ENCODE peak calls at places on chromosome 4, in eight cellular contexts. Y is left cardiac atrium, G is AG04450, U is OCI-LY7, E is spleen, C is myocyte, A is HEK293T, L is DMS79. R is an unnamed sample.

GRCh38 chr4:81227968-81228367 is 12.9 kb upstream of the PRKG2 start:
- DNase-seq in U (no peak), E (no peak), G (no peak), L (no peak), A (no peak), C (no peak), Y (no peak), R (no peak)

GRCh38 chr4:39037491-39037825 is 5.2 kb upstream of the TMEM156 start:
- DNase-seq in C (peak; percentile 65), A (no peak), G (no peak), Y (no peak), L (no peak), U (peak; percentile 23), E (no peak), R (no peak)

GRCh38 chr4:168880811-168881595 is 129.1 kb downstream of the CBR4 start:
- DNase-seq in Y (no peak), G (no peak), C (no peak), A (no peak), L (no peak), E (no peak), U (no peak), R (no peak)

GRCh38 chr4:51866835-51867234 is 23.9 kb downstream of the DCUN1D4 start:
- DNase-seq in L (no peak), G (no peak), E (no peak), Y (no peak), U (no peak), A (no peak), C (no peak), R (no peak)

GRCh38 chr4:102760645-102761477 is at the start of gene MANBA:
- DNase-seq in U (peak; percentile 91), C (peak; percentile 88), A (peak; percentile 90), E (peak; percentile 99), Y (peak; percentile 87), G (no peak), L (peak; percentile 34), R (peak; percentile 83)

GRCh38 chr4:57023104-57023503 is 44.4 kb downstream of the POLR2B start:
- DNase-seq in U (no peak), C (peak; percentile 56), A (no peak), L (no peak), Y (no peak), G (peak; percentile 78), E (no peak), R (peak; percentile 36)

GRCh38 chr4:3708611-3709010 is 57.6 kb upstream of the ADRA2C start:
- DNase-seq in Y (no peak), G (no peak), L (no peak), E (peak; percentile 67), A (no peak), C (no peak), U (no peak), R (no peak)

GRCh38 chr4:60934896-60935295 is 265.2 kb upstream of the ADGRL3 start:
- DNase-seq in Y (no peak), A (no peak), L (no peak), G (no peak), C (no peak), E (no peak), U (no peak), R (no peak)

GRCh38 chr4:3287271-3287971 is 5.4 kb upstream of the RGS12 start:
- DNase-seq in C (no peak), A (no peak), Y (no peak), E (no peak), L (no peak), G (no peak), U (no peak), R (peak; percentile 2)

GRCh38 chr4:156888762-156889161 is 82.8 kb downstream of the PDGFC start:
- DNase-seq in E (no peak), G (no peak), C (peak; percentile 28), L (no peak), U (no peak), A (no peak), Y (no peak), R (no peak)

GRCh38 chr4:117466388-117466787 is 381.0 kb upstream of the TRAM1L1 start:
- DNase-seq in C (no peak), U (no peak), Y (no peak), L (no peak), A (no peak), E (no peak), G (no peak), R (no peak)

GRCh38 chr4:188399834-188400233 is 260.6 kb downstream of the TRIML1 start:
- DNase-seq in E (no peak), Y (no peak), U (no peak), G (no peak), L (no peak), C (no peak), A (no peak), R (no peak)

GRCh38 chr4:86294883-86295282 is 65.0 kb downstream of the MAPK10 start:
- DNase-seq in A (no peak), C (no peak), Y (no peak), L (no peak), G (no peak), U (peak; percentile 40), E (no peak), R (no peak)

GRCh38 chr4:126396121-126396520 is 1081.4 kb downstream of the FAT4 start:
- DNase-seq in G (no peak), A (no peak), L (no peak), E (no peak), Y (no peak), U (no peak), C (no peak), R (no peak)

GRCh38 chr4:114911141-114911540 is 202.3 kb downstream of the NDST4 start:
- DNase-seq in G (no peak), U (no peak), C (no peak), L (no peak), A (no peak), E (no peak), Y (no peak), R (no peak)

GRCh38 chr4:112519689-112520597 is 4.0 kb upstream of the NEUROG2 start:
- DNase-seq in G (no peak), Y (no peak), L (no peak), A (no peak), E (no peak), C (no peak), U (no peak), R (no peak)

GRCh38 chr4:120699354-120699753 is 223.2 kb downstream of the PRDM5 start:
- DNase-seq in A (no peak), G (no peak), U (no peak), Y (peak; percentile 23), C (no peak), E (no peak), L (no peak), R (no peak)

GRCh38 chr4:176150283-176150682 is 45.1 kb downstream of the SPATA4 start:
- DNase-seq in Y (no peak), G (no peak), C (peak; percentile 67), E (no peak), U (peak; percentile 24), L (no peak), A (no peak), R (peak; percentile 27)

GRCh38 chr4:5884804-5885203 is 8.1 kb downstream of the CRMP1 start:
- DNase-seq in E (no peak), A (no peak), L (no peak), Y (no peak), C (no peak), U (no peak), G (no peak), R (no peak)

GRCh38 chr4:159229164-159229563 is 126.3 kb downstream of the RAPGEF2 start:
- DNase-seq in G (peak; percentile 87), C (no peak), E (no peak), A (no peak), U (no peak), L (no peak), Y (no peak), R (no peak)

GRCh38 chr4:125789018-125789417 is 474.3 kb downstream of the FAT4 start:
- DNase-seq in L (no peak), U (no peak), C (no peak), A (no peak), Y (no peak), G (no peak), E (no peak), R (no peak)

GRCh38 chr4:149791836-149792235 is 23.8 kb downstream of the IQCM start:
- DNase-seq in A (no peak), E (no peak), Y (no peak), U (no peak), L (no peak), G (no peak), C (no peak), R (no peak)

GRCh38 chr4:76748649-76749048 is 149.3 kb downstream of the SOWAHB start:
- DNase-seq in A (peak; percentile 53), U (peak; percentile 9), E (no peak), C (peak; percentile 69), L (no peak), G (no peak), Y (no peak), R (peak; percentile 68)

R was measured in SJCRH30.